ENCODE peak calls at places on chromosomes 11 and 22, in six cellular contexts. U is T-helper 9 cell, A is GM12891, I is A549, G is AG04450, T is RWPE2. N is an unnamed sample.

GRCh38 chr22:46069518-46070214 is 80.7 kb upstream of the PPARA start:
- DNase-seq in U (no peak), A (no peak), G (peak; percentile 54), I (no peak), T (peak; percentile 96), N (no peak)

GRCh38 chr22:44042822-44043221 is 18.7 kb downstream of the PARVB start:
- DNase-seq in A (no peak), I (no peak), G (peak; percentile 23), T (no peak), U (no peak), N (no peak)

GRCh38 chr11:134453441-134453840 is 41.4 kb upstream of the B3GAT1 start:
- DNase-seq in I (no peak), U (no peak), G (no peak), T (no peak), A (no peak), N (no peak)

GRCh38 chr11:114366331-114367243 is 33.7 kb downstream of the C11orf71 start:
- DNase-seq in U (no peak), G (peak; percentile 74), A (no peak), I (no peak), T (no peak), N (no peak)

GRCh38 chr22:26471522-26471921 is 12.1 kb downstream of the HPS4 start:
- DNase-seq in G (peak; percentile 27), T (peak; percentile 95), U (no peak), I (peak; percentile 57), A (no peak), N (no peak)

GRCh38 chr22:27283714-27284113 is 517.8 kb downstream of the MN1 start:
- DNase-seq in U (no peak), T (no peak), I (no peak), A (no peak), G (no peak), N (no peak)

GRCh38 chr11:122210378-122210995 is 94.5 kb upstream of the BLID start:
- DNase-seq in I (no peak), G (no peak), T (no peak), A (no peak), U (no peak), N (no peak)

GRCh38 chr11:129273944-129274343 is 81.8 kb upstream of the ARHGAP32 start:
- DNase-seq in G (no peak), A (no peak), I (no peak), U (no peak), T (no peak), N (no peak)

GRCh38 chr22:22903355-22903777 is 15.8 kb downstream of the IGLL5 start:
- DNase-seq in I (no peak), U (no peak), G (no peak), A (no peak), T (no peak), N (no peak)

GRCh38 chr11:69158301-69159152 is 2.8 kb downstream of the SMIM38 start:
- DNase-seq in T (no peak), G (no peak), I (no peak), U (no peak), A (no peak), N (no peak)

GRCh38 chr11:65822760-65823528 is 10.8 kb upstream of the SNX32 start:
- DNase-seq in U (no peak), T (no peak), A (no peak), G (no peak), I (no peak), N (no peak)

GRCh38 chr11:18650353-18650752 is 16.2 kb upstream of the SPTY2D1 start:
- DNase-seq in T (no peak), U (no peak), A (no peak), G (no peak), I (no peak), N (no peak)

GRCh38 chr11:58788355-58789023 is 56.0 kb downstream of the GLYATL2 start:
- DNase-seq in I (peak; percentile 6), G (no peak), A (no peak), T (no peak), U (no peak), N (peak; percentile 81)

GRCh38 chr11:12827929-12828812 is 153.9 kb downstream of the TEAD1 start:
- DNase-seq in A (no peak), T (no peak), I (no peak), U (no peak), G (no peak), N (peak; percentile 76)

GRCh38 chr22:35092146-35092805 is 26.3 kb downstream of the ISX start:
- DNase-seq in G (no peak), I (no peak), T (no peak), A (no peak), U (no peak), N (no peak)

GRCh38 chr22:22720724-22721261 is 76.4 kb downstream of the GGTLC2 start:
- DNase-seq in T (no peak), U (no peak), I (no peak), G (no peak), A (no peak), N (no peak)

GRCh38 chr11:72569966-72570892 is 104.0 kb downstream of the PDE2A start:
- DNase-seq in I (no peak), U (no peak), A (no peak), T (no peak), G (peak; percentile 43), N (no peak)

GRCh38 chr22:44383652-44384562 is 71.2 kb upstream of the SHISAL1 start:
- DNase-seq in I (no peak), U (no peak), G (no peak), T (peak; percentile 38), A (no peak), N (no peak)

GRCh38 chr11:119218141-119218878 is 12.2 kb downstream of the CBL start:
- DNase-seq in T (no peak), A (no peak), U (no peak), G (peak; percentile 78), I (peak; percentile 68), N (no peak)

GRCh38 chr11:66856496-66857233 is at the start of gene LRFN4:
- DNase-seq in I (peak; percentile 39), U (peak; percentile 52), T (peak; percentile 73), G (no peak), A (peak; percentile 80), N (peak; percentile 78)